ENCODE peak calls at places on chromosomes 5 and 9, in five cellular contexts. One of them, this sample, is unnamed.

GRCh38 chr5:1437452-1437851 is 7.8 kb downstream of the SLC6A3 start:
- DNase-seq in kidney glomerular epithelial cell: no peak
- DNase-seq in EH: peak; percentile 29
- DNase-seq in stimulated activated naive CD4-positive, alpha-beta T cell: no peak
- DNase-seq in frontal cortex: no peak
- DNase-seq in this sample: no peak

GRCh38 chr5:167315762-167316161 is 975.7 kb upstream of the WWC1 start:
- DNase-seq in kidney glomerular epithelial cell: no peak
- DNase-seq in EH: no peak
- DNase-seq in stimulated activated naive CD4-positive, alpha-beta T cell: no peak
- DNase-seq in frontal cortex: no peak
- DNase-seq in this sample: no peak

GRCh38 chr9:16364347-16364746 is 506.1 kb downstream of the BNC2 start:
- DNase-seq in kidney glomerular epithelial cell: no peak
- DNase-seq in EH: no peak
- DNase-seq in stimulated activated naive CD4-positive, alpha-beta T cell: no peak
- DNase-seq in frontal cortex: no peak
- DNase-seq in this sample: no peak

GRCh38 chr5:97838214-97838613 is 655.2 kb upstream of the RIOK2 start:
- DNase-seq in kidney glomerular epithelial cell: peak; percentile 89
- DNase-seq in EH: peak; percentile 96
- DNase-seq in stimulated activated naive CD4-positive, alpha-beta T cell: no peak
- DNase-seq in frontal cortex: no peak
- DNase-seq in this sample: peak; percentile 86

GRCh38 chr9:94018628-94019027 is 63.5 kb upstream of the BARX1 start:
- DNase-seq in kidney glomerular epithelial cell: peak; percentile 19
- DNase-seq in EH: peak; percentile 59
- DNase-seq in stimulated activated naive CD4-positive, alpha-beta T cell: no peak
- DNase-seq in frontal cortex: no peak
- DNase-seq in this sample: peak; percentile 18

GRCh38 chr5:143037708-143038107 is 267.5 kb downstream of the ARHGAP26 start:
- DNase-seq in kidney glomerular epithelial cell: no peak
- DNase-seq in EH: no peak
- DNase-seq in stimulated activated naive CD4-positive, alpha-beta T cell: no peak
- DNase-seq in frontal cortex: no peak
- DNase-seq in this sample: no peak

GRCh38 chr5:58317009-58317408 is 142.9 kb downstream of the PLK2 start:
- DNase-seq in kidney glomerular epithelial cell: no peak
- DNase-seq in EH: no peak
- DNase-seq in stimulated activated naive CD4-positive, alpha-beta T cell: no peak
- DNase-seq in frontal cortex: no peak
- DNase-seq in this sample: no peak

GRCh38 chr9:115524467-115525059 is 406.6 kb upstream of the TNC start:
- DNase-seq in kidney glomerular epithelial cell: peak; percentile 69
- DNase-seq in EH: peak; percentile 78
- DNase-seq in stimulated activated naive CD4-positive, alpha-beta T cell: no peak
- DNase-seq in frontal cortex: peak; percentile 29
- DNase-seq in this sample: peak; percentile 34

GRCh38 chr9:121818016-121818661 is 166.7 kb downstream of the DAB2IP start:
- DNase-seq in kidney glomerular epithelial cell: no peak
- DNase-seq in EH: no peak
- DNase-seq in stimulated activated naive CD4-positive, alpha-beta T cell: no peak
- DNase-seq in frontal cortex: no peak
- DNase-seq in this sample: no peak

GRCh38 chr5:180208435-180209081 is 453 bp downstream of the RASGEF1C start:
- DNase-seq in kidney glomerular epithelial cell: no peak
- DNase-seq in EH: no peak
- DNase-seq in stimulated activated naive CD4-positive, alpha-beta T cell: no peak
- DNase-seq in frontal cortex: no peak
- DNase-seq in this sample: no peak

GRCh38 chr5:110362252-110362651 is 364.2 kb downstream of the TMEM232 start:
- DNase-seq in kidney glomerular epithelial cell: peak; percentile 21
- DNase-seq in EH: no peak
- DNase-seq in stimulated activated naive CD4-positive, alpha-beta T cell: no peak
- DNase-seq in frontal cortex: no peak
- DNase-seq in this sample: no peak

GRCh38 chr9:92247981-92248380 is 45.5 kb downstream of the IARS1 start:
- DNase-seq in kidney glomerular epithelial cell: peak; percentile 93
- DNase-seq in EH: no peak
- DNase-seq in stimulated activated naive CD4-positive, alpha-beta T cell: no peak
- DNase-seq in frontal cortex: no peak
- DNase-seq in this sample: peak; percentile 75

GRCh38 chr5:132787076-132787475 is 10.0 kb upstream of the SEPTIN8 start:
- DNase-seq in kidney glomerular epithelial cell: no peak
- DNase-seq in EH: peak; percentile 73
- DNase-seq in stimulated activated naive CD4-positive, alpha-beta T cell: no peak
- DNase-seq in frontal cortex: no peak
- DNase-seq in this sample: no peak

GRCh38 chr5:171630047-171630669 is 155.5 kb upstream of the SMIM23 start:
- DNase-seq in kidney glomerular epithelial cell: peak; percentile 40
- DNase-seq in EH: peak; percentile 64
- DNase-seq in stimulated activated naive CD4-positive, alpha-beta T cell: no peak
- DNase-seq in frontal cortex: peak; percentile 45
- DNase-seq in this sample: no peak

GRCh38 chr9:84057662-84058061 is 77.1 kb downstream of the RMI1 start:
- DNase-seq in kidney glomerular epithelial cell: no peak
- DNase-seq in EH: no peak
- DNase-seq in stimulated activated naive CD4-positive, alpha-beta T cell: no peak
- DNase-seq in frontal cortex: no peak
- DNase-seq in this sample: no peak

GRCh38 chr9:135580664-135581380 is 19.3 kb downstream of the PAEP start:
- DNase-seq in kidney glomerular epithelial cell: no peak
- DNase-seq in EH: no peak
- DNase-seq in stimulated activated naive CD4-positive, alpha-beta T cell: no peak
- DNase-seq in frontal cortex: no peak
- DNase-seq in this sample: no peak

GRCh38 chr9:27373851-27374250 is 76.9 kb upstream of the EQTN start:
- DNase-seq in kidney glomerular epithelial cell: no peak
- DNase-seq in EH: no peak
- DNase-seq in stimulated activated naive CD4-positive, alpha-beta T cell: no peak
- DNase-seq in frontal cortex: no peak
- DNase-seq in this sample: no peak

GRCh38 chr5:134113908-134114875 is at the start of gene TCF7:
- DNase-seq in kidney glomerular epithelial cell: peak; percentile 20
- DNase-seq in EH: peak; percentile 82
- DNase-seq in stimulated activated naive CD4-positive, alpha-beta T cell: peak; percentile 82
- DNase-seq in frontal cortex: peak; percentile 98
- DNase-seq in this sample: no peak

GRCh38 chr5:66757219-66757833 is 161.1 kb downstream of the MAST4 start:
- DNase-seq in kidney glomerular epithelial cell: peak; percentile 34
- DNase-seq in EH: peak; percentile 39
- DNase-seq in stimulated activated naive CD4-positive, alpha-beta T cell: no peak
- DNase-seq in frontal cortex: peak; percentile 32
- DNase-seq in this sample: peak; percentile 21

GRCh38 chr9:4922101-4922500 is 63.0 kb upstream of the JAK2 start:
- DNase-seq in kidney glomerular epithelial cell: no peak
- DNase-seq in EH: no peak
- DNase-seq in stimulated activated naive CD4-positive, alpha-beta T cell: no peak
- DNase-seq in frontal cortex: no peak
- DNase-seq in this sample: no peak

GRCh38 chr9:133656211-133657119 is 20.3 kb downstream of the DBH start:
- DNase-seq in kidney glomerular epithelial cell: no peak
- DNase-seq in EH: no peak
- DNase-seq in stimulated activated naive CD4-positive, alpha-beta T cell: peak; percentile 49
- DNase-seq in frontal cortex: no peak
- DNase-seq in this sample: no peak